ENCODE peak calls at places on chromosomes 3 and 15, in seven cellular contexts. Y is NCI-H774; O is AG08395; Q is endothelial cell; U is stimulated activated naive CD4-positive, alpha-beta T cell; F is stromal cell of bone marrow; K is PC-9. G is an unnamed sample.

GRCh38 chr3:157982359-157982758 is 123.9 kb downstream of the SHOX2 start:
- DNase-seq in Y (no peak), O (no peak), Q (no peak), U (no peak), F (no peak), K (no peak), G (no peak)

GRCh38 chr3:153087595-153088566 is 74.1 kb upstream of the RAP2B start:
- DNase-seq in Y (no peak), O (peak; percentile 83), Q (no peak), U (no peak), F (peak; percentile 45), K (no peak), G (no peak)

GRCh38 chr3:177441281-177441812 is 244.1 kb upstream of the TBL1XR1 start:
- DNase-seq in Y (no peak), O (no peak), Q (no peak), U (no peak), F (no peak), K (no peak), G (no peak)

GRCh38 chr3:194964809-194965208 is 279.1 kb downstream of the FAM43A start:
- DNase-seq in Y (no peak), O (no peak), Q (no peak), U (no peak), F (no peak), K (no peak), G (no peak)

GRCh38 chr15:66080791-66081475 is 172.6 kb downstream of the MEGF11 start:
- DNase-seq in Y (no peak), O (peak; percentile 61), Q (peak; percentile 36), U (no peak), F (peak; percentile 18), K (peak; percentile 33), G (peak; percentile 83)

GRCh38 chr15:85024509-85025336 is 43.1 kb downstream of the PDE8A start:
- DNase-seq in Y (no peak), O (peak; percentile 81), Q (no peak), U (no peak), F (peak; percentile 70), K (peak; percentile 16), G (peak; percentile 59)

GRCh38 chr3:39541917-39542329 is 74.4 kb downstream of the MOBP start:
- DNase-seq in Y (no peak), O (peak; percentile 35), Q (no peak), U (no peak), F (no peak), K (no peak), G (no peak)

GRCh38 chr3:37223084-37223975 is 48.9 kb upstream of the LRRFIP2 start:
- DNase-seq in Y (no peak), O (no peak), Q (no peak), U (no peak), F (no peak), K (peak; percentile 85), G (no peak)

GRCh38 chr15:65805019-65805738 is 13.1 kb upstream of the DENND4A start:
- DNase-seq in Y (no peak), O (no peak), Q (no peak), U (no peak), F (no peak), K (no peak), G (no peak)

GRCh38 chr3:49841126-49841525 is 15.2 kb downstream of the TRAIP start:
- DNase-seq in Y (no peak), O (no peak), Q (peak; percentile 64), U (no peak), F (no peak), K (peak; percentile 21), G (no peak)

GRCh38 chr3:72245183-72245811 is 460.3 kb upstream of the PROK2 start:
- DNase-seq in Y (no peak), O (peak; percentile 28), Q (peak; percentile 9), U (no peak), F (no peak), K (peak; percentile 1), G (peak; percentile 38)

GRCh38 chr3:81909756-81910155 is 148.3 kb upstream of the GBE1 start:
- DNase-seq in Y (no peak), O (no peak), Q (no peak), U (no peak), F (no peak), K (no peak), G (no peak)

GRCh38 chr3:62708642-62709041 is 166.6 kb downstream of the CADPS start:
- DNase-seq in Y (no peak), O (no peak), Q (no peak), U (no peak), F (no peak), K (no peak), G (no peak)

GRCh38 chr15:71629761-71630499 is 180.4 kb upstream of the NR2E3 start:
- DNase-seq in Y (no peak), O (peak; percentile 27), Q (no peak), U (no peak), F (no peak), K (no peak), G (no peak)

G was measured in adrenal gland.